ENCODE peak calls at places on chromosome 16, in six cellular contexts. R, X, S, M, Z and D are unnamed samples.

GRCh38 chr16:17602678-17603077 is 131.9 kb upstream of the XYLT1 start:
- DNase-seq in R (no peak), X (no peak), S (no peak), M (no peak), Z (no peak), D (no peak)

GRCh38 chr16:12519986-12520385 is 283.7 kb downstream of the CPPED1 start:
- DNase-seq in R (no peak), X (no peak), S (no peak), M (no peak), Z (no peak), D (no peak)

GRCh38 chr16:4414187-4414909 is 2.0 kb downstream of the CORO7 start:
- DNase-seq in R (peak), X (no peak), S (peak), M (no peak), Z (no peak), D (no peak)

GRCh38 chr16:87897563-87898505 is 28.5 kb upstream of the SLC7A5 start:
- DNase-seq in R (no peak), X (no peak), S (no peak), M (no peak), Z (no peak), D (no peak)

GRCh38 chr16:54055864-54056263 is 230.7 kb downstream of the IRX3 start:
- DNase-seq in R (no peak), X (no peak), S (no peak), M (no peak), Z (peak), D (no peak)

GRCh38 chr16:47774661-47775060 is 313.5 kb downstream of the PHKB start:
- DNase-seq in R (no peak), X (peak), S (peak), M (no peak), Z (no peak), D (no peak)

GRCh38 chr16:52404546-52404945 is 142.4 kb downstream of the TOX3 start:
- DNase-seq in R (no peak), X (no peak), S (no peak), M (no peak), Z (no peak), D (no peak)

GRCh38 chr16:3129137-3130131 is 5.4 kb upstream of the ZNF213 start:
- DNase-seq in R (peak), X (peak), S (peak), M (peak), Z (peak), D (peak)

GRCh38 chr16:87201777-87202176 is 115.4 kb downstream of the C16orf95 start:
- DNase-seq in R (no peak), X (no peak), S (no peak), M (no peak), Z (no peak), D (no peak)

GRCh38 chr16:17313085-17313611 is 157.6 kb downstream of the XYLT1 start:
- DNase-seq in R (peak), X (no peak), S (no peak), M (no peak), Z (no peak), D (no peak)

GRCh38 chr16:12511708-12512107 is 292.0 kb downstream of the CPPED1 start:
- DNase-seq in R (no peak), X (no peak), S (no peak), M (no peak), Z (no peak), D (no peak)

GRCh38 chr16:4245400-4245799 is 3.5 kb upstream of the SRL start:
- DNase-seq in R (no peak), X (no peak), S (no peak), M (no peak), Z (no peak), D (no peak)

GRCh38 chr16:77336637-77337036 is 98.2 kb downstream of the ADAMTS18 start:
- DNase-seq in R (no peak), X (no peak), S (no peak), M (no peak), Z (no peak), D (no peak)

GRCh38 chr16:54931041-54931756 is 534 bp downstream of the IRX5 start:
- DNase-seq in R (peak), X (peak), S (no peak), M (no peak), Z (peak), D (no peak)

GRCh38 chr16:969508-970378 is 1.0 kb downstream of the LMF1 start:
- DNase-seq in R (peak), X (peak), S (no peak), M (no peak), Z (peak), D (no peak)

GRCh38 chr16:4693956-4694663 is 748 bp downstream of the NUDT16L1 start:
- DNase-seq in R (peak), X (no peak), S (peak), M (no peak), Z (peak), D (no peak)

GRCh38 chr16:31072540-31073072 is 1.4 kb downstream of the ZNF668 start:
- DNase-seq in R (no peak), X (no peak), S (no peak), M (no peak), Z (peak), D (peak)

GRCh38 chr16:19284207-19284606 is 1.3 kb upstream of the CLEC19A start:
- DNase-seq in R (peak), X (no peak), S (peak), M (peak), Z (no peak), D (peak)

GRCh38 chr16:31099860-31100638 is 5.5 kb upstream of the VKORC1 start:
- DNase-seq in R (no peak), X (no peak), S (no peak), M (no peak), Z (peak), D (no peak)

GRCh38 chr16:4377573-4378146 is 6.0 kb downstream of the VASN start:
- DNase-seq in R (peak), X (no peak), S (peak), M (no peak), Z (no peak), D (no peak)

GRCh38 chr16:56753410-56753809 is 23.5 kb downstream of the NUP93 start:
- DNase-seq in R (no peak), X (no peak), S (no peak), M (no peak), Z (no peak), D (no peak)

GRCh38 chr16:46627746-46628145 is 6.6 kb upstream of the SHCBP1 start:
- DNase-seq in R (no peak), X (no peak), S (no peak), M (no peak), Z (no peak), D (no peak)

GRCh38 chr16:26453215-26453614 is 613.5 kb upstream of the C16orf82 start:
- DNase-seq in R (no peak), X (no peak), S (no peak), M (no peak), Z (no peak), D (no peak)

GRCh38 chr16:31382485-31383161 is 10.5 kb upstream of the ITGAD start:
- DNase-seq in R (peak), X (peak), S (peak), M (peak), Z (peak), D (no peak)

DNA sequence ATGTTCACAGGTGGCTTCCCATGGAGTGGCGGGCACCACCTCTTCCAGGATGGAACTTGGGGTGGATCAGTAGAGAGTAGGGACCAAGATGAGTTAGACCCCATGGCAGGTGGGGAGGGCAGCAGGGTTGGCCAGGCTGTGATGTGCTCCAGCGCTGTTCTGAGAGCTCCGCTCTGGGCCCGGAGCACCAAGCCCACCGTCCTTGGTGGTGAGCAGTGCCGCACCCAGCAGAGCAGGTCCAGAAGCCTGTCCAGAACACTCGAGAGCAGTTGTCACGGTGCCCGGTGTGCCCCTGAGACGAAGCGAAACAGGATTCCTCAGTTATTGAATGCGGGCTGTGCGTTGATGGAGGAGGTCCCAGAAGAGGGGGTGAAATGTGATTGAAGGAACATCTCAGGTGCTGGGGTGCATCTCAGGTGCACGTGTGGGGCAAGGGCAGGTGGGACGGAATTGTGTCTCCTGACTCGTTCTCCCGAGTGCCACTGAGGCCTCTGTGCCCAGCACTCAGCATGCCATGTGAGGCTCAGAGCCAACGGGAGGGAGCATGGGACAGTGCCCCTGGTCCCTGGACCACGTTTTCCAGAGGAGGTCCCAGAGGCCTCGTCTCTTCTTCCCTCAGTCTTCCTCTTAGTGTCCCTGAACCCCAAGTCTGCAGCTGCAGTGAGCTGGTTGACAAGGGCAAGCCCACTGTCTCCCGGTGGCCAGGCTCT is 39.5 kb downstream of the COX4I1 start:
- DNase-seq in R (no peak), X (no peak), S (no peak), M (no peak), Z (no peak), D (no peak)
- H3K4me3 ChIP-seq in R (no peak), X (no peak), S (no peak), M (no peak), Z (no peak), D (no peak)

DNA sequence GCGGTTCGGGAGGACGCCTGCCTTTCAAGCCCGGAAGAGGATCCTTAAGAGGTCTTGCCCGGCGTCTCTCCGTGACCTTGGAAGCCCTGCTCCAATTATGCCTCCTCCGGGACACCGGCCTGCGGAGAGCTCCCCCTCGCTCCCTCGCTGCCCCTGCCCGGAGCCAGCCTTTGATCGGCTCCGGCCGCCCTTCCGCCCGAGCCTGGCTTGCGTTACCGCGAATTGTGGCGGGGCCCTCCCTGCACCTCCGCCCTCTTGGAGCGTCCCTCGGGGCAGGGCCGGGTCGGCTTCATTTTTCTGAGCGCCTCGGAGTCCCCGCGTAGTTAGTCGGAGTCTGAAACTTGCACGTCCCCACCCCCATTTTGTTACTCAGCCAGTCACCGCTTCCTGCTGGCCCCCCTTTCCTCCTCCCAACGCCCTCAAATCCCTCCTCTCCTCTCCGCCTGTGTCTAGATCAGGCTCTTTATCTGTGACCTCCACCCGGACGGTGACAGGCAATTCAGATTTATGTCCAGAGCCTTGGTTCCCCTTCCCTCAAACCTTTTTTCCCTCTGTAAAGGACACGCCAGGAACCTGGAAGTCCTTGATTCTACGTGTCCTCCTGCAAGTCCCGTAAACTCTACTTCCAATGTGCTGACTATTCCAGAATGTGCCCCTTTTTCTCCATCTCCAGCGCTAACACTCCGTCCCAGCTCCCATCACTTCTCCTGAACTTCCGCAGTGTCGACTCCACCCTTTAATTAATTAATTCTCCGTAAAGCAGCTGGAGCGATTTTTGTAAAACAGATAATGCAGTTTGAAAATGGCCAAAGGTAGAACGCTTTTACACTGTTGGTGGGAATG is 569 bp upstream of the RABEP2 start:
- DNase-seq in R (peak), X (no peak), S (peak), M (peak), Z (peak), D (peak)
- TF ChIP-seq POLR2A in R (peak), X (peak), S (no peak), M (peak), Z (peak), D (no peak)

GRCh38 chr16:10579575-10579964 is 828 bp downstream of the EMP2 start:
- DNase-seq in R (no peak), X (no peak), S (no peak), M (no peak), Z (no peak), D (no peak)

GRCh38 chr16:10578474-10579316 is 1.7 kb downstream of the EMP2 start:
- DNase-seq in R (no peak), X (no peak), S (peak), M (no peak), Z (no peak), D (no peak)

GRCh38 chr16:10581507-10581906 is 1.1 kb upstream of the EMP2 start:
- DNase-seq in R (no peak), X (no peak), S (no peak), M (no peak), Z (no peak), D (no peak)

GRCh38 chr16:10577305-10578202 is 2.8 kb downstream of the EMP2 start:
- DNase-seq in R (no peak), X (no peak), S (no peak), M (peak), Z (no peak), D (peak)

DNA sequence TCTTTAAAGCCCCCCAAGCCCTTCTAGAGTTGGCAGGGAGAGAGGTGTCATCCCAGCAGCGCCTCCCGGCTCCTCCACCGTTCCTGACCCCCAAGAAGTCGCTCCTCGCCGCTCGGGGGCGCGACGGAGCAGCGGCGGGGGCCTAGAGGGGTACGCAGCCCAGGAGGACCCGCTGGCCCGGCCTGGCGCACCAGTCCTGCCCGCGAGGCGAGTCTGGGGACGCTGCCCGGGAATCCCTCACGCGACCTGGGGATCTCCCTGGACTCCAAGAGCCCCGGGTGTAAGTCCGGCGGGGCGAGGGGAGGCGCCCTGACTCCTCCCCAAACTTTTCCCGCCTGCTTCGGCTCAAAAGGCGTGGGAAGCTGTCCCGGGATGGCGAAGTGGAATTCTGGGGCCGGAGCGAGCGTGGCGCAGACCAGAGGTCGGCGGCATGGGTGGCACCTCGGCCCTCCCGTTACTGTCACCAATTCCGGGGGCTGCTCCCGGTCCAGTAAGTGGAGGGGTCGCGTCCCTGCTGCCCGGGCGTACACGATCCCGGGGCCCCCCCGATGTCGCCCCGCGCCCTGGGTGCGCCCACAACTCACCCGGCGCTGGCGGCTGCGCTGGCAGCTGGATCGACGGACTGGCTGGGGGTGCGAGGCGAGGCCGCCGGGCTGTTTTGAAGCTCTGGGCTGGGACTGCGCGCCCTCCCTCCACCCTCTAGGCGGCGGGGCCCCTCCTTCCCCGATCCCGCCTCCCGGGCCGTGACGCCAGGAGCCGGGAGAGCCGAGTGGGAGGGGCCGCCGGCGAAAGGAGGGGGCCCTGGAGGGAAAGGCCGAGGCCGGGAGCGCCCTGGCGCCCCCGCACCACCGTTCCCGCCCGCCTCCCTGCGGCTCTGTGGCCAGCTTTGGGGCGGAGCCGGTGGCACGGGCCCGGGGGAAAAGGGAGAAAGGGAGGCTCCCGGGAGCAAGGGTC is at the start of gene EMP2:
- DNase-seq in R (peak), X (peak), S (peak), M (peak), Z (peak), D (peak)
- TF ChIP-seq CTCF in R (peak), X (peak), S (peak), M (peak), Z (peak), D (no peak)

GRCh38 chr16:85029981-85030381 is 2.4 kb downstream of the KIAA0513 start:
- DNase-seq in R (peak), X (no peak), S (no peak), M (no peak), Z (no peak), D (no peak)
- H3K4me3 ChIP-seq in R (no peak), X (no peak), S (peak), M (no peak), Z (no peak), D (no peak)

GRCh38 chr16:68844211-68844564 is 857 bp downstream of the TANGO6 start:
- DNase-seq in R (no peak), X (no peak), S (no peak), M (no peak), Z (no peak), D (no peak)
- TF ChIP-seq POLR2A in R (no peak), X (no peak), S (no peak), M (no peak), Z (no peak), D (no peak)

GRCh38 chr16:9438991-9439390 is 347.5 kb downstream of the HAPSTR1 start:
- DNase-seq in R (no peak), X (no peak), S (no peak), M (no peak), Z (no peak), D (no peak)

GRCh38 chr16:9437115-9437514 is 345.7 kb downstream of the HAPSTR1 start:
- DNase-seq in R (no peak), X (no peak), S (no peak), M (no peak), Z (no peak), D (no peak)

GRCh38 chr16:9429946-9430345 is 338.5 kb downstream of the HAPSTR1 start:
- DNase-seq in R (no peak), X (no peak), S (no peak), M (no peak), Z (no peak), D (no peak)

GRCh38 chr16:9436175-9436574 is 344.7 kb downstream of the HAPSTR1 start:
- DNase-seq in R (no peak), X (no peak), S (no peak), M (no peak), Z (no peak), D (no peak)

GRCh38 chr16:9434659-9435058 is 343.2 kb downstream of the HAPSTR1 start:
- DNase-seq in R (no peak), X (no peak), S (no peak), M (no peak), Z (no peak), D (no peak)
- TF ChIP-seq CTCF in R (no peak), X (no peak), S (no peak), M (no peak), Z (no peak), D (no peak)

DNA sequence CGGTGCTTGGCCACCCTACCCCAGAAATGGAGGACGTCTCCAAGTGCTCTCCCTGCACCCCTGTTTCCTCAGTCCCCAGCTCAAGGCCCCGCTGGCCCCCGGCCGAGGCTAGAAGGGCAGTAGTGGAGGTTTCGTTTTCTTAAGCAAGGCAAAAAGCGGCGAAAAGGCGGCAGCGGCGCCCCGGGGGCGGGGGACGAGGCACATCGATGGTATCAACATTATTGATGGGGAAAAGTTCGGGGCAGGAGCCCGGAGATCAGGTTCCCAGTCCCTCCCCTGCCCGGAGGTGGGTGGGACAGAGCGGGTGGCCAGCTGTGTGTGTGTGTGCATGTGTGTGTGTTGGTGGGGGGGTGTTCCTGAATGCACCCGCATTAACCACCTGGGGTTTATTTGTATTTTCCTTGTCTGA is 4.1 kb upstream of the SALL1 start:
- DNase-seq in R (no peak), X (no peak), S (no peak), M (no peak), Z (no peak), D (no peak)
- H3K4me3 ChIP-seq in R (no peak), X (peak), S (peak), M (peak), Z (no peak), D (no peak)

GRCh38 chr16:2022723-2023097 is 3.1 kb downstream of the NPW start:
- DNase-seq in R (peak), X (no peak), S (no peak), M (no peak), Z (no peak), D (no peak)

GRCh38 chr16:2025878-2026460 is 733 bp upstream of the NHERF2 start:
- DNase-seq in R (no peak), X (no peak), S (no peak), M (no peak), Z (no peak), D (no peak)

GRCh38 chr16:2024026-2024425 is 2.7 kb upstream of the NHERF2 start:
- DNase-seq in R (no peak), X (no peak), S (no peak), M (no peak), Z (no peak), D (no peak)

GRCh38 chr16:2025251-2025650 is 1.5 kb upstream of the NHERF2 start:
- DNase-seq in R (no peak), X (no peak), S (no peak), M (no peak), Z (no peak), D (no peak)

GRCh38 chr16:2023098-2023925 is 3.4 kb upstream of the NHERF2 start:
- DNase-seq in R (peak), X (peak), S (peak), M (peak), Z (peak), D (peak)
- TF ChIP-seq POLR2A in R (peak), X (no peak), S (no peak), M (no peak), Z (peak), D (no peak)